ENCODE peak calls at places on chromosomes 7 and 10, in ten cellular contexts. O, U, L, B, N, S, H, V, M and G are unnamed samples.

GRCh38 chr10:114754445-114755320 is 66.9 kb upstream of the FHIP2A start:
- DNase-seq in O (no peak), M (no peak), V (no peak), S (peak), U (no peak), H (no peak), L (no peak), B (no peak), N (no peak), G (no peak)

GRCh38 chr10:110556993-110557601 is 10.4 kb upstream of the SMC3 start:
- DNase-seq in N (peak), H (peak), V (peak), L (peak), S (peak), M (no peak), B (no peak), O (no peak), U (peak), G (peak)

GRCh38 chr7:33639552-33640197 is 265.7 kb upstream of the BMPER start:
- DNase-seq in L (no peak), V (no peak), H (no peak), U (no peak), N (peak), B (no peak), S (no peak), M (no peak), O (no peak), G (no peak)

GRCh38 chr10:43970747-43971146 is 322.1 kb upstream of the ZNF32 start:
- DNase-seq in V (no peak), N (no peak), M (no peak), B (no peak), L (peak), U (no peak), O (no peak), S (no peak), H (no peak), G (no peak)

GRCh38 chr10:95517536-95518454 is 43.4 kb downstream of the SORBS1 start:
- DNase-seq in B (no peak), H (no peak), S (no peak), U (no peak), L (no peak), N (no peak), M (no peak), V (no peak), O (no peak), G (peak)

GRCh38 chr7:103296901-103297836 is at the start of gene PMPCB:
- DNase-seq in H (peak), B (peak), V (peak), L (peak), N (peak), U (peak), S (peak), M (peak), O (peak), G (peak)

GRCh38 chr7:67890316-67890715 is 893.7 kb downstream of the TYW1 start:
- DNase-seq in L (no peak), M (no peak), O (no peak), B (no peak), U (no peak), N (no peak), H (no peak), V (no peak), S (no peak), G (no peak)

GRCh38 chr7:32587431-32587948 is 92.2 kb downstream of the AVL9 start:
- DNase-seq in O (peak), B (no peak), H (no peak), U (no peak), V (peak), M (no peak), S (no peak), L (no peak), N (peak), G (no peak)

GRCh38 chr7:151795168-151795754 is 81.7 kb downstream of the PRKAG2 start:
- DNase-seq in V (no peak), H (no peak), M (no peak), L (peak), S (no peak), U (peak), B (no peak), N (no peak), O (no peak), G (no peak)

GRCh38 chr10:35638116-35638515 is 4.0 kb downstream of the FZD8 start:
- DNase-seq in H (no peak), B (no peak), L (no peak), O (no peak), V (no peak), M (no peak), S (no peak), N (no peak), U (no peak), G (no peak)

GRCh38 chr7:2084781-2085505 is 147.8 kb downstream of the MAD1L1 start:
- DNase-seq in L (no peak), N (no peak), M (no peak), H (no peak), O (no peak), S (no peak), U (no peak), V (no peak), B (no peak), G (no peak)

GRCh38 chr10:112361951-112362770 is 11.8 kb upstream of the ACSL5 start:
- DNase-seq in L (no peak), O (peak), N (no peak), V (no peak), M (peak), S (no peak), H (peak), B (peak), U (no peak), G (no peak)
- TF ChIP-seq POLR2A in L (no peak), O (no peak), N (no peak), V (no peak), M (no peak), S (no peak), H (no peak), B (no peak), U (no peak), G (no peak)

GRCh38 chr7:84263106-84263505 is 68.5 kb upstream of the SEMA3A start:
- DNase-seq in N (no peak), B (no peak), L (no peak), V (no peak), H (no peak), M (no peak), S (no peak), U (no peak), O (no peak), G (no peak)

GRCh38 chr7:84256481-84256880 is 61.9 kb upstream of the SEMA3A start:
- DNase-seq in N (no peak), U (no peak), S (no peak), H (no peak), L (no peak), O (no peak), B (no peak), V (no peak), M (no peak), G (no peak)

GRCh38 chr7:84261509-84261908 is 66.9 kb upstream of the SEMA3A start:
- DNase-seq in B (no peak), S (no peak), V (no peak), M (no peak), N (no peak), H (no peak), U (no peak), O (no peak), L (no peak), G (no peak)

GRCh38 chr7:84264341-84264740 is 69.8 kb upstream of the SEMA3A start:
- DNase-seq in M (no peak), U (no peak), L (no peak), N (no peak), V (no peak), B (no peak), S (no peak), O (no peak), H (no peak), G (no peak)

DNA sequence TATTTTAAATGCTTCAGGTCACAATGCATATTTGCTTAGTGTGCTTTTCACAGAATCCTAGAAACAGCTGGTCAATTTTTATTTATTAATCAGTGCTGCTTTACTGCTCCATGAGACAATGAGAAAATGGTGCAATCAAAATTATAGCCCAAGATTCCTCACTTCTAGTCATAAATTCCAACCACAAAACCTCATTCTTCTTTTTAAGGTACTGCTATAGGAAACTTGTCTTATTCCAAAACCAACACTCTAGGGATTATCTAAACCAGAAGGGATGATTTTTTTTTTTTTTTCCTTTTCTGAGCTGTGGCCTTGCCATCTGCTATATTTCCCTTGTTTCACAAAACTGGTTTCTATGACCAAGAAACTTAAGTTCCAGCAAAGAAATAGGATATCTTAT is 64.0 kb upstream of the SEMA3A start:
- DNase-seq in V (no peak), M (no peak), O (no peak), N (no peak), L (no peak), H (no peak), B (no peak), S (no peak), U (no peak), G (no peak)
- TF ChIP-seq POLR2A in V (no peak), M (no peak), O (no peak), N (no peak), L (no peak), H (no peak), B (no peak), S (no peak), U (no peak), G (no peak)

DNA sequence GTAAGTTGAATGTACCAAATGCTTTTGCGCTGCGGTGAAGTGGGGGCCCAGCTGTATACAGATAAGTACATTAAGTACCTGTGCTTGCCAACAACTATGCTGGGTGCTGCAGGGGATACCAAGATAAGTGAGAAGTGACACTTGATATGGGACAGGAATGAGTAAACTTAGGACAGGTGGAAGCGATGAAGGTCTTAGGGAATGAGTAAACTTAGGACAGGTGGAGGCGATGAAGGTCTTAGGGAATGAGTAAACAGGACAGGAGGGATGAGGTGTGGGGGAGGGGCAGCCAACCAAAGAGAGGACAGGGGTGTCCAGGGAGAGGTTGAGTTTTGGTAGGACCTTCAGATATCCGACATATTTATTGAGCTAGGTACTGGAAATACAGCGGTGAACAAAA is 1.4 kb downstream of the MDH2 start:
- DNase-seq in S (no peak), M (no peak), V (no peak), N (no peak), O (no peak), L (no peak), U (no peak), H (no peak), B (no peak), G (no peak)
- TF ChIP-seq POLR2A in S (no peak), M (no peak), V (no peak), N (no peak), O (no peak), L (no peak), U (no peak), H (no peak), B (no peak), G (no peak)

GRCh38 chr7:75987026-75987804 is 7.2 kb downstream of the TMEM120A start:
- DNase-seq in V (no peak), S (no peak), U (no peak), N (no peak), O (no peak), B (no peak), L (peak), M (no peak), H (peak), G (no peak)
- TF ChIP-seq POLR2A in V (no peak), S (no peak), U (no peak), N (no peak), O (no peak), B (no peak), L (no peak), M (no peak), H (no peak), G (no peak)